ENCODE peak calls at places on chromosomes 1 and 21, in nine cellular contexts. One of them, this sample, is unnamed.

GRCh38 chr1:118786454-118787155 is 201.5 kb downstream of the TBX15 start:
- DNase-seq in stimulated activated CD8-positive, alpha-beta memory T cell treated with anti-CD3 and anti-CD28 coated beads, Interleukin-4, amount 100 ng/mL, for 1 hour: no peak
- DNase-seq in HEK293T: no peak
- DNase-seq in kidney tubule cell: peak; percentile 60
- DNase-seq in WTC11: no peak
- DNase-seq in RWPE2: no peak
- DNase-seq in activated T-helper 1 cell treated with anti-CD3 and anti-CD28 coated beads, Interleukin-12 subunit alpha, Interleukin-12 subunit beta, Interleukin-2, Interleukin-4 antibody, amounts not matched to agents 30 ng/mL and 10 ng/mL and 1 ng/mL, durations not matched to agents 14 hours and 24 hours and 36 hours: no peak
- DNase-seq in pulmonary artery endothelial cell: no peak
- DNase-seq in AG10803: no peak
- DNase-seq in this sample: no peak

GRCh38 chr1:226432586-226433360 is 24.9 kb upstream of the PARP1 start:
- DNase-seq in stimulated activated CD8-positive, alpha-beta memory T cell treated with anti-CD3 and anti-CD28 coated beads, Interleukin-4, amount 100 ng/mL, for 1 hour: no peak
- DNase-seq in HEK293T: no peak
- DNase-seq in kidney tubule cell: no peak
- DNase-seq in WTC11: no peak
- DNase-seq in RWPE2: no peak
- DNase-seq in activated T-helper 1 cell treated with anti-CD3 and anti-CD28 coated beads, Interleukin-12 subunit alpha, Interleukin-12 subunit beta, Interleukin-2, Interleukin-4 antibody, amounts not matched to agents 30 ng/mL and 10 ng/mL and 1 ng/mL, durations not matched to agents 14 hours and 24 hours and 36 hours: no peak
- DNase-seq in pulmonary artery endothelial cell: no peak
- DNase-seq in AG10803: no peak
- DNase-seq in this sample: no peak

GRCh38 chr1:16420719-16421118 is 16.5 kb downstream of the SPATA21 start:
- DNase-seq in stimulated activated CD8-positive, alpha-beta memory T cell treated with anti-CD3 and anti-CD28 coated beads, Interleukin-4, amount 100 ng/mL, for 1 hour: peak; percentile 7
- DNase-seq in HEK293T: no peak
- DNase-seq in kidney tubule cell: peak; percentile 28
- DNase-seq in WTC11: no peak
- DNase-seq in RWPE2: no peak
- DNase-seq in activated T-helper 1 cell treated with anti-CD3 and anti-CD28 coated beads, Interleukin-12 subunit alpha, Interleukin-12 subunit beta, Interleukin-2, Interleukin-4 antibody, amounts not matched to agents 30 ng/mL and 10 ng/mL and 1 ng/mL, durations not matched to agents 14 hours and 24 hours and 36 hours: peak; percentile 54
- DNase-seq in pulmonary artery endothelial cell: no peak
- DNase-seq in AG10803: no peak
- DNase-seq in this sample: no peak

GRCh38 chr1:31374511-31375196 is 1.8 kb upstream of the FABP3 start:
- DNase-seq in stimulated activated CD8-positive, alpha-beta memory T cell treated with anti-CD3 and anti-CD28 coated beads, Interleukin-4, amount 100 ng/mL, for 1 hour: no peak
- DNase-seq in HEK293T: no peak
- DNase-seq in kidney tubule cell: peak; percentile 81
- DNase-seq in WTC11: no peak
- DNase-seq in RWPE2: peak; percentile 15
- DNase-seq in activated T-helper 1 cell treated with anti-CD3 and anti-CD28 coated beads, Interleukin-12 subunit alpha, Interleukin-12 subunit beta, Interleukin-2, Interleukin-4 antibody, amounts not matched to agents 30 ng/mL and 10 ng/mL and 1 ng/mL, durations not matched to agents 14 hours and 24 hours and 36 hours: no peak
- DNase-seq in pulmonary artery endothelial cell: no peak
- DNase-seq in AG10803: peak; percentile 67
- DNase-seq in this sample: peak; percentile 88

GRCh38 chr21:45095505-45095904 is 21.1 kb downstream of the ADARB1 start:
- DNase-seq in stimulated activated CD8-positive, alpha-beta memory T cell treated with anti-CD3 and anti-CD28 coated beads, Interleukin-4, amount 100 ng/mL, for 1 hour: no peak
- DNase-seq in HEK293T: no peak
- DNase-seq in kidney tubule cell: no peak
- DNase-seq in WTC11: no peak
- DNase-seq in RWPE2: no peak
- DNase-seq in activated T-helper 1 cell treated with anti-CD3 and anti-CD28 coated beads, Interleukin-12 subunit alpha, Interleukin-12 subunit beta, Interleukin-2, Interleukin-4 antibody, amounts not matched to agents 30 ng/mL and 10 ng/mL and 1 ng/mL, durations not matched to agents 14 hours and 24 hours and 36 hours: no peak
- DNase-seq in pulmonary artery endothelial cell: no peak
- DNase-seq in AG10803: no peak
- DNase-seq in this sample: no peak

GRCh38 chr1:234437423-234438171 is 41.4 kb downstream of the TARBP1 start:
- DNase-seq in stimulated activated CD8-positive, alpha-beta memory T cell treated with anti-CD3 and anti-CD28 coated beads, Interleukin-4, amount 100 ng/mL, for 1 hour: no peak
- DNase-seq in HEK293T: no peak
- DNase-seq in kidney tubule cell: peak; percentile 49
- DNase-seq in WTC11: no peak
- DNase-seq in RWPE2: no peak
- DNase-seq in activated T-helper 1 cell treated with anti-CD3 and anti-CD28 coated beads, Interleukin-12 subunit alpha, Interleukin-12 subunit beta, Interleukin-2, Interleukin-4 antibody, amounts not matched to agents 30 ng/mL and 10 ng/mL and 1 ng/mL, durations not matched to agents 14 hours and 24 hours and 36 hours: no peak
- DNase-seq in pulmonary artery endothelial cell: peak; percentile 30
- DNase-seq in AG10803: peak; percentile 29
- DNase-seq in this sample: peak; percentile 36

GRCh38 chr1:201461783-201462441 is 7.1 kb downstream of the PHLDA3 start:
- DNase-seq in stimulated activated CD8-positive, alpha-beta memory T cell treated with anti-CD3 and anti-CD28 coated beads, Interleukin-4, amount 100 ng/mL, for 1 hour: no peak
- DNase-seq in HEK293T: peak; percentile 61
- DNase-seq in kidney tubule cell: peak; percentile 96
- DNase-seq in WTC11: no peak
- DNase-seq in RWPE2: peak; percentile 98
- DNase-seq in activated T-helper 1 cell treated with anti-CD3 and anti-CD28 coated beads, Interleukin-12 subunit alpha, Interleukin-12 subunit beta, Interleukin-2, Interleukin-4 antibody, amounts not matched to agents 30 ng/mL and 10 ng/mL and 1 ng/mL, durations not matched to agents 14 hours and 24 hours and 36 hours: no peak
- DNase-seq in pulmonary artery endothelial cell: no peak
- DNase-seq in AG10803: peak; percentile 99
- DNase-seq in this sample: peak; percentile 99

GRCh38 chr1:17458794-17459193 is 19.3 kb upstream of the RCC2 start:
- DNase-seq in stimulated activated CD8-positive, alpha-beta memory T cell treated with anti-CD3 and anti-CD28 coated beads, Interleukin-4, amount 100 ng/mL, for 1 hour: no peak
- DNase-seq in HEK293T: no peak
- DNase-seq in kidney tubule cell: no peak
- DNase-seq in WTC11: no peak
- DNase-seq in RWPE2: no peak
- DNase-seq in activated T-helper 1 cell treated with anti-CD3 and anti-CD28 coated beads, Interleukin-12 subunit alpha, Interleukin-12 subunit beta, Interleukin-2, Interleukin-4 antibody, amounts not matched to agents 30 ng/mL and 10 ng/mL and 1 ng/mL, durations not matched to agents 14 hours and 24 hours and 36 hours: no peak
- DNase-seq in pulmonary artery endothelial cell: no peak
- DNase-seq in AG10803: no peak
- DNase-seq in this sample: no peak

GRCh38 chr21:36265431-36265830 is 54.6 kb upstream of the MORC3 start:
- DNase-seq in stimulated activated CD8-positive, alpha-beta memory T cell treated with anti-CD3 and anti-CD28 coated beads, Interleukin-4, amount 100 ng/mL, for 1 hour: no peak
- DNase-seq in HEK293T: no peak
- DNase-seq in kidney tubule cell: no peak
- DNase-seq in WTC11: no peak
- DNase-seq in RWPE2: no peak
- DNase-seq in activated T-helper 1 cell treated with anti-CD3 and anti-CD28 coated beads, Interleukin-12 subunit alpha, Interleukin-12 subunit beta, Interleukin-2, Interleukin-4 antibody, amounts not matched to agents 30 ng/mL and 10 ng/mL and 1 ng/mL, durations not matched to agents 14 hours and 24 hours and 36 hours: no peak
- DNase-seq in pulmonary artery endothelial cell: no peak
- DNase-seq in AG10803: no peak
- DNase-seq in this sample: no peak

GRCh38 chr1:36912365-36912840 is 121.9 kb downstream of the GRIK3 start:
- DNase-seq in stimulated activated CD8-positive, alpha-beta memory T cell treated with anti-CD3 and anti-CD28 coated beads, Interleukin-4, amount 100 ng/mL, for 1 hour: no peak
- DNase-seq in HEK293T: no peak
- DNase-seq in kidney tubule cell: no peak
- DNase-seq in WTC11: no peak
- DNase-seq in RWPE2: no peak
- DNase-seq in activated T-helper 1 cell treated with anti-CD3 and anti-CD28 coated beads, Interleukin-12 subunit alpha, Interleukin-12 subunit beta, Interleukin-2, Interleukin-4 antibody, amounts not matched to agents 30 ng/mL and 10 ng/mL and 1 ng/mL, durations not matched to agents 14 hours and 24 hours and 36 hours: no peak
- DNase-seq in pulmonary artery endothelial cell: no peak
- DNase-seq in AG10803: no peak
- DNase-seq in this sample: no peak

GRCh38 chr1:92784051-92784638 is 763 bp downstream of the EVI5 start:
- DNase-seq in stimulated activated CD8-positive, alpha-beta memory T cell treated with anti-CD3 and anti-CD28 coated beads, Interleukin-4, amount 100 ng/mL, for 1 hour: no peak
- DNase-seq in HEK293T: peak; percentile 25
- DNase-seq in kidney tubule cell: peak; percentile 84
- DNase-seq in WTC11: no peak
- DNase-seq in RWPE2: no peak
- DNase-seq in activated T-helper 1 cell treated with anti-CD3 and anti-CD28 coated beads, Interleukin-12 subunit alpha, Interleukin-12 subunit beta, Interleukin-2, Interleukin-4 antibody, amounts not matched to agents 30 ng/mL and 10 ng/mL and 1 ng/mL, durations not matched to agents 14 hours and 24 hours and 36 hours: peak; percentile 46
- DNase-seq in pulmonary artery endothelial cell: no peak
- DNase-seq in AG10803: peak; percentile 58
- DNase-seq in this sample: peak; percentile 86

GRCh38 chr1:145696630-145696960 is 10.6 kb downstream of the PDZK1 start:
- DNase-seq in stimulated activated CD8-positive, alpha-beta memory T cell treated with anti-CD3 and anti-CD28 coated beads, Interleukin-4, amount 100 ng/mL, for 1 hour: no peak
- DNase-seq in HEK293T: no peak
- DNase-seq in kidney tubule cell: peak; percentile 83
- DNase-seq in WTC11: no peak
- DNase-seq in RWPE2: no peak
- DNase-seq in activated T-helper 1 cell treated with anti-CD3 and anti-CD28 coated beads, Interleukin-12 subunit alpha, Interleukin-12 subunit beta, Interleukin-2, Interleukin-4 antibody, amounts not matched to agents 30 ng/mL and 10 ng/mL and 1 ng/mL, durations not matched to agents 14 hours and 24 hours and 36 hours: no peak
- DNase-seq in pulmonary artery endothelial cell: no peak
- DNase-seq in AG10803: no peak
- DNase-seq in this sample: no peak

GRCh38 chr1:53678948-53679825 is 59.8 kb downstream of the GLIS1 start:
- DNase-seq in stimulated activated CD8-positive, alpha-beta memory T cell treated with anti-CD3 and anti-CD28 coated beads, Interleukin-4, amount 100 ng/mL, for 1 hour: no peak
- DNase-seq in HEK293T: no peak
- DNase-seq in kidney tubule cell: no peak
- DNase-seq in WTC11: no peak
- DNase-seq in RWPE2: no peak
- DNase-seq in activated T-helper 1 cell treated with anti-CD3 and anti-CD28 coated beads, Interleukin-12 subunit alpha, Interleukin-12 subunit beta, Interleukin-2, Interleukin-4 antibody, amounts not matched to agents 30 ng/mL and 10 ng/mL and 1 ng/mL, durations not matched to agents 14 hours and 24 hours and 36 hours: no peak
- DNase-seq in pulmonary artery endothelial cell: no peak
- DNase-seq in AG10803: no peak
- DNase-seq in this sample: no peak

GRCh38 chr1:235503333-235504121 is 725 bp downstream of the B3GALNT2 start:
- DNase-seq in stimulated activated CD8-positive, alpha-beta memory T cell treated with anti-CD3 and anti-CD28 coated beads, Interleukin-4, amount 100 ng/mL, for 1 hour: no peak
- DNase-seq in HEK293T: peak; percentile 47
- DNase-seq in kidney tubule cell: peak; percentile 65
- DNase-seq in WTC11: peak; percentile 63
- DNase-seq in RWPE2: no peak
- DNase-seq in activated T-helper 1 cell treated with anti-CD3 and anti-CD28 coated beads, Interleukin-12 subunit alpha, Interleukin-12 subunit beta, Interleukin-2, Interleukin-4 antibody, amounts not matched to agents 30 ng/mL and 10 ng/mL and 1 ng/mL, durations not matched to agents 14 hours and 24 hours and 36 hours: no peak
- DNase-seq in pulmonary artery endothelial cell: peak; percentile 13
- DNase-seq in AG10803: peak; percentile 41
- DNase-seq in this sample: peak; percentile 84

GRCh38 chr1:2540816-2541492 is 10.9 kb upstream of the HES5 start:
- DNase-seq in stimulated activated CD8-positive, alpha-beta memory T cell treated with anti-CD3 and anti-CD28 coated beads, Interleukin-4, amount 100 ng/mL, for 1 hour: no peak
- DNase-seq in HEK293T: no peak
- DNase-seq in kidney tubule cell: no peak
- DNase-seq in WTC11: peak; percentile 49
- DNase-seq in RWPE2: no peak
- DNase-seq in activated T-helper 1 cell treated with anti-CD3 and anti-CD28 coated beads, Interleukin-12 subunit alpha, Interleukin-12 subunit beta, Interleukin-2, Interleukin-4 antibody, amounts not matched to agents 30 ng/mL and 10 ng/mL and 1 ng/mL, durations not matched to agents 14 hours and 24 hours and 36 hours: no peak
- DNase-seq in pulmonary artery endothelial cell: no peak
- DNase-seq in AG10803: no peak
- DNase-seq in this sample: no peak

GRCh38 chr1:59393211-59394180 is 96.6 kb downstream of the FGGY start:
- DNase-seq in stimulated activated CD8-positive, alpha-beta memory T cell treated with anti-CD3 and anti-CD28 coated beads, Interleukin-4, amount 100 ng/mL, for 1 hour: no peak
- DNase-seq in HEK293T: peak; percentile 61
- DNase-seq in kidney tubule cell: peak; percentile 64
- DNase-seq in WTC11: no peak
- DNase-seq in RWPE2: no peak
- DNase-seq in activated T-helper 1 cell treated with anti-CD3 and anti-CD28 coated beads, Interleukin-12 subunit alpha, Interleukin-12 subunit beta, Interleukin-2, Interleukin-4 antibody, amounts not matched to agents 30 ng/mL and 10 ng/mL and 1 ng/mL, durations not matched to agents 14 hours and 24 hours and 36 hours: no peak
- DNase-seq in pulmonary artery endothelial cell: no peak
- DNase-seq in AG10803: peak; percentile 87
- DNase-seq in this sample: peak; percentile 79

GRCh38 chr1:202049129-202049528 is 38.7 kb downstream of the ELF3 start:
- DNase-seq in stimulated activated CD8-positive, alpha-beta memory T cell treated with anti-CD3 and anti-CD28 coated beads, Interleukin-4, amount 100 ng/mL, for 1 hour: no peak
- DNase-seq in HEK293T: no peak
- DNase-seq in kidney tubule cell: no peak
- DNase-seq in WTC11: no peak
- DNase-seq in RWPE2: no peak
- DNase-seq in activated T-helper 1 cell treated with anti-CD3 and anti-CD28 coated beads, Interleukin-12 subunit alpha, Interleukin-12 subunit beta, Interleukin-2, Interleukin-4 antibody, amounts not matched to agents 30 ng/mL and 10 ng/mL and 1 ng/mL, durations not matched to agents 14 hours and 24 hours and 36 hours: no peak
- DNase-seq in pulmonary artery endothelial cell: no peak
- DNase-seq in AG10803: no peak
- DNase-seq in this sample: no peak

GRCh38 chr1:25501235-25502058 is 42.0 kb upstream of the LDLRAP1 start:
- DNase-seq in stimulated activated CD8-positive, alpha-beta memory T cell treated with anti-CD3 and anti-CD28 coated beads, Interleukin-4, amount 100 ng/mL, for 1 hour: no peak
- DNase-seq in HEK293T: no peak
- DNase-seq in kidney tubule cell: peak; percentile 52
- DNase-seq in WTC11: peak; percentile 90
- DNase-seq in RWPE2: no peak
- DNase-seq in activated T-helper 1 cell treated with anti-CD3 and anti-CD28 coated beads, Interleukin-12 subunit alpha, Interleukin-12 subunit beta, Interleukin-2, Interleukin-4 antibody, amounts not matched to agents 30 ng/mL and 10 ng/mL and 1 ng/mL, durations not matched to agents 14 hours and 24 hours and 36 hours: no peak
- DNase-seq in pulmonary artery endothelial cell: no peak
- DNase-seq in AG10803: peak; percentile 76
- DNase-seq in this sample: peak; percentile 76

GRCh38 chr21:38951095-38951745 is 145.5 kb downstream of the ETS2 start:
- DNase-seq in stimulated activated CD8-positive, alpha-beta memory T cell treated with anti-CD3 and anti-CD28 coated beads, Interleukin-4, amount 100 ng/mL, for 1 hour: no peak
- DNase-seq in HEK293T: no peak
- DNase-seq in kidney tubule cell: peak; percentile 78
- DNase-seq in WTC11: no peak
- DNase-seq in RWPE2: no peak
- DNase-seq in activated T-helper 1 cell treated with anti-CD3 and anti-CD28 coated beads, Interleukin-12 subunit alpha, Interleukin-12 subunit beta, Interleukin-2, Interleukin-4 antibody, amounts not matched to agents 30 ng/mL and 10 ng/mL and 1 ng/mL, durations not matched to agents 14 hours and 24 hours and 36 hours: no peak
- DNase-seq in pulmonary artery endothelial cell: no peak
- DNase-seq in AG10803: no peak
- DNase-seq in this sample: peak; percentile 24

GRCh38 chr1:97636941-97637340 is 283.9 kb downstream of the DPYD start:
- DNase-seq in stimulated activated CD8-positive, alpha-beta memory T cell treated with anti-CD3 and anti-CD28 coated beads, Interleukin-4, amount 100 ng/mL, for 1 hour: no peak
- DNase-seq in HEK293T: no peak
- DNase-seq in kidney tubule cell: no peak
- DNase-seq in WTC11: no peak
- DNase-seq in RWPE2: no peak
- DNase-seq in activated T-helper 1 cell treated with anti-CD3 and anti-CD28 coated beads, Interleukin-12 subunit alpha, Interleukin-12 subunit beta, Interleukin-2, Interleukin-4 antibody, amounts not matched to agents 30 ng/mL and 10 ng/mL and 1 ng/mL, durations not matched to agents 14 hours and 24 hours and 36 hours: no peak
- DNase-seq in pulmonary artery endothelial cell: no peak
- DNase-seq in AG10803: peak; percentile 76
- DNase-seq in this sample: peak; percentile 36

GRCh38 chr1:161864577-161864976 is 98.5 kb downstream of the ATF6 start:
- DNase-seq in stimulated activated CD8-positive, alpha-beta memory T cell treated with anti-CD3 and anti-CD28 coated beads, Interleukin-4, amount 100 ng/mL, for 1 hour: no peak
- DNase-seq in HEK293T: no peak
- DNase-seq in kidney tubule cell: no peak
- DNase-seq in WTC11: no peak
- DNase-seq in RWPE2: no peak
- DNase-seq in activated T-helper 1 cell treated with anti-CD3 and anti-CD28 coated beads, Interleukin-12 subunit alpha, Interleukin-12 subunit beta, Interleukin-2, Interleukin-4 antibody, amounts not matched to agents 30 ng/mL and 10 ng/mL and 1 ng/mL, durations not matched to agents 14 hours and 24 hours and 36 hours: no peak
- DNase-seq in pulmonary artery endothelial cell: no peak
- DNase-seq in AG10803: peak; percentile 52
- DNase-seq in this sample: peak; percentile 51

GRCh38 chr1:111770916-111771315 is 15.2 kb downstream of the DDX20 start:
- DNase-seq in stimulated activated CD8-positive, alpha-beta memory T cell treated with anti-CD3 and anti-CD28 coated beads, Interleukin-4, amount 100 ng/mL, for 1 hour: no peak
- DNase-seq in HEK293T: no peak
- DNase-seq in kidney tubule cell: no peak
- DNase-seq in WTC11: no peak
- DNase-seq in RWPE2: no peak
- DNase-seq in activated T-helper 1 cell treated with anti-CD3 and anti-CD28 coated beads, Interleukin-12 subunit alpha, Interleukin-12 subunit beta, Interleukin-2, Interleukin-4 antibody, amounts not matched to agents 30 ng/mL and 10 ng/mL and 1 ng/mL, durations not matched to agents 14 hours and 24 hours and 36 hours: no peak
- DNase-seq in pulmonary artery endothelial cell: no peak
- DNase-seq in AG10803: no peak
- DNase-seq in this sample: peak; percentile 20

GRCh38 chr1:109370712-109371270 is 26.9 kb downstream of the SORT1 start:
- DNase-seq in stimulated activated CD8-positive, alpha-beta memory T cell treated with anti-CD3 and anti-CD28 coated beads, Interleukin-4, amount 100 ng/mL, for 1 hour: no peak
- DNase-seq in HEK293T: no peak
- DNase-seq in kidney tubule cell: peak; percentile 90
- DNase-seq in WTC11: no peak
- DNase-seq in RWPE2: no peak
- DNase-seq in activated T-helper 1 cell treated with anti-CD3 and anti-CD28 coated beads, Interleukin-12 subunit alpha, Interleukin-12 subunit beta, Interleukin-2, Interleukin-4 antibody, amounts not matched to agents 30 ng/mL and 10 ng/mL and 1 ng/mL, durations not matched to agents 14 hours and 24 hours and 36 hours: peak; percentile 1
- DNase-seq in pulmonary artery endothelial cell: no peak
- DNase-seq in AG10803: peak; percentile 91
- DNase-seq in this sample: peak; percentile 89

GRCh38 chr1:85201340-85202091 is 700 bp upstream of the SYDE2 start:
- DNase-seq in stimulated activated CD8-positive, alpha-beta memory T cell treated with anti-CD3 and anti-CD28 coated beads, Interleukin-4, amount 100 ng/mL, for 1 hour: peak; percentile 42
- DNase-seq in HEK293T: peak; percentile 78
- DNase-seq in kidney tubule cell: peak; percentile 80
- DNase-seq in WTC11: peak; percentile 89
- DNase-seq in RWPE2: peak; percentile 71
- DNase-seq in activated T-helper 1 cell treated with anti-CD3 and anti-CD28 coated beads, Interleukin-12 subunit alpha, Interleukin-12 subunit beta, Interleukin-2, Interleukin-4 antibody, amounts not matched to agents 30 ng/mL and 10 ng/mL and 1 ng/mL, durations not matched to agents 14 hours and 24 hours and 36 hours: peak; percentile 34
- DNase-seq in pulmonary artery endothelial cell: no peak
- DNase-seq in AG10803: peak; percentile 66
- DNase-seq in this sample: peak; percentile 87

GRCh38 chr1:42035205-42035829 is 116.6 kb upstream of the HIVEP3 start:
- DNase-seq in stimulated activated CD8-positive, alpha-beta memory T cell treated with anti-CD3 and anti-CD28 coated beads, Interleukin-4, amount 100 ng/mL, for 1 hour: peak; percentile 43
- DNase-seq in HEK293T: peak; percentile 78
- DNase-seq in kidney tubule cell: peak; percentile 59
- DNase-seq in WTC11: peak; percentile 64
- DNase-seq in RWPE2: peak; percentile 59
- DNase-seq in activated T-helper 1 cell treated with anti-CD3 and anti-CD28 coated beads, Interleukin-12 subunit alpha, Interleukin-12 subunit beta, Interleukin-2, Interleukin-4 antibody, amounts not matched to agents 30 ng/mL and 10 ng/mL and 1 ng/mL, durations not matched to agents 14 hours and 24 hours and 36 hours: no peak
- DNase-seq in pulmonary artery endothelial cell: no peak
- DNase-seq in AG10803: peak; percentile 47
- DNase-seq in this sample: peak; percentile 84

GRCh38 chr21:44018813-44019567 is 6.9 kb downstream of the TRAPPC10 start:
- DNase-seq in stimulated activated CD8-positive, alpha-beta memory T cell treated with anti-CD3 and anti-CD28 coated beads, Interleukin-4, amount 100 ng/mL, for 1 hour: no peak
- DNase-seq in HEK293T: no peak
- DNase-seq in kidney tubule cell: no peak
- DNase-seq in WTC11: no peak
- DNase-seq in RWPE2: no peak
- DNase-seq in activated T-helper 1 cell treated with anti-CD3 and anti-CD28 coated beads, Interleukin-12 subunit alpha, Interleukin-12 subunit beta, Interleukin-2, Interleukin-4 antibody, amounts not matched to agents 30 ng/mL and 10 ng/mL and 1 ng/mL, durations not matched to agents 14 hours and 24 hours and 36 hours: no peak
- DNase-seq in pulmonary artery endothelial cell: no peak
- DNase-seq in AG10803: no peak
- DNase-seq in this sample: no peak

GRCh38 chr1:15618685-15619525 is 1.6 kb downstream of the DDI2 start:
- DNase-seq in stimulated activated CD8-positive, alpha-beta memory T cell treated with anti-CD3 and anti-CD28 coated beads, Interleukin-4, amount 100 ng/mL, for 1 hour: no peak
- DNase-seq in HEK293T: no peak
- DNase-seq in kidney tubule cell: no peak
- DNase-seq in WTC11: no peak
- DNase-seq in RWPE2: no peak
- DNase-seq in activated T-helper 1 cell treated with anti-CD3 and anti-CD28 coated beads, Interleukin-12 subunit alpha, Interleukin-12 subunit beta, Interleukin-2, Interleukin-4 antibody, amounts not matched to agents 30 ng/mL and 10 ng/mL and 1 ng/mL, durations not matched to agents 14 hours and 24 hours and 36 hours: no peak
- DNase-seq in pulmonary artery endothelial cell: no peak
- DNase-seq in AG10803: peak; percentile 92
- DNase-seq in this sample: peak; percentile 84

GRCh38 chr1:212281589-212281988 is 3.6 kb upstream of the PPP2R5A start:
- DNase-seq in stimulated activated CD8-positive, alpha-beta memory T cell treated with anti-CD3 and anti-CD28 coated beads, Interleukin-4, amount 100 ng/mL, for 1 hour: no peak
- DNase-seq in HEK293T: no peak
- DNase-seq in kidney tubule cell: no peak
- DNase-seq in WTC11: no peak
- DNase-seq in RWPE2: no peak
- DNase-seq in activated T-helper 1 cell treated with anti-CD3 and anti-CD28 coated beads, Interleukin-12 subunit alpha, Interleukin-12 subunit beta, Interleukin-2, Interleukin-4 antibody, amounts not matched to agents 30 ng/mL and 10 ng/mL and 1 ng/mL, durations not matched to agents 14 hours and 24 hours and 36 hours: no peak
- DNase-seq in pulmonary artery endothelial cell: no peak
- DNase-seq in AG10803: peak; percentile 65
- DNase-seq in this sample: peak; percentile 11

GRCh38 chr1:20732071-20732587 is 374 bp downstream of the SH2D5 start:
- DNase-seq in stimulated activated CD8-positive, alpha-beta memory T cell treated with anti-CD3 and anti-CD28 coated beads, Interleukin-4, amount 100 ng/mL, for 1 hour: peak; percentile 20
- DNase-seq in HEK293T: peak; percentile 87
- DNase-seq in kidney tubule cell: peak; percentile 86
- DNase-seq in WTC11: peak; percentile 86
- DNase-seq in RWPE2: peak; percentile 86
- DNase-seq in activated T-helper 1 cell treated with anti-CD3 and anti-CD28 coated beads, Interleukin-12 subunit alpha, Interleukin-12 subunit beta, Interleukin-2, Interleukin-4 antibody, amounts not matched to agents 30 ng/mL and 10 ng/mL and 1 ng/mL, durations not matched to agents 14 hours and 24 hours and 36 hours: peak; percentile 41
- DNase-seq in pulmonary artery endothelial cell: no peak
- DNase-seq in AG10803: peak; percentile 52
- DNase-seq in this sample: peak; percentile 83

GRCh38 chr1:90717665-90718410 is 736 bp upstream of the BARHL2 start:
- DNase-seq in stimulated activated CD8-positive, alpha-beta memory T cell treated with anti-CD3 and anti-CD28 coated beads, Interleukin-4, amount 100 ng/mL, for 1 hour: no peak
- DNase-seq in HEK293T: peak; percentile 92
- DNase-seq in kidney tubule cell: no peak
- DNase-seq in WTC11: peak; percentile 78
- DNase-seq in RWPE2: no peak
- DNase-seq in activated T-helper 1 cell treated with anti-CD3 and anti-CD28 coated beads, Interleukin-12 subunit alpha, Interleukin-12 subunit beta, Interleukin-2, Interleukin-4 antibody, amounts not matched to agents 30 ng/mL and 10 ng/mL and 1 ng/mL, durations not matched to agents 14 hours and 24 hours and 36 hours: no peak
- DNase-seq in pulmonary artery endothelial cell: no peak
- DNase-seq in AG10803: peak; percentile 13
- DNase-seq in this sample: peak; percentile 54

GRCh38 chr1:61101461-61102440 is 19.4 kb downstream of the NFIA start:
- DNase-seq in stimulated activated CD8-positive, alpha-beta memory T cell treated with anti-CD3 and anti-CD28 coated beads, Interleukin-4, amount 100 ng/mL, for 1 hour: no peak
- DNase-seq in HEK293T: no peak
- DNase-seq in kidney tubule cell: no peak
- DNase-seq in WTC11: no peak
- DNase-seq in RWPE2: no peak
- DNase-seq in activated T-helper 1 cell treated with anti-CD3 and anti-CD28 coated beads, Interleukin-12 subunit alpha, Interleukin-12 subunit beta, Interleukin-2, Interleukin-4 antibody, amounts not matched to agents 30 ng/mL and 10 ng/mL and 1 ng/mL, durations not matched to agents 14 hours and 24 hours and 36 hours: no peak
- DNase-seq in pulmonary artery endothelial cell: no peak
- DNase-seq in AG10803: peak; percentile 30
- DNase-seq in this sample: peak; percentile 70